ENCODE peak calls at places on chromosome 4, in six cellular contexts. One of them, this sample, is unnamed.
A peak's percentile ranks its signal among the peaks of the same experiment; 100 is the strongest.

GRCh38 chr4:55876387-55876786 is 22.9 kb downstream of the EXOC1 start:
- DNase-seq in GM12878: no peak
- DNase-seq in SK-N-SH: no peak
- DNase-seq in suprapubic skin: no peak
- DNase-seq in stomach: no peak
- DNase-seq in sigmoid colon: no peak
- DNase-seq in this sample: no peak

GRCh38 chr4:60223098-60223497 is 977.0 kb upstream of the ADGRL3 start:
- DNase-seq in sigmoid colon: no peak
- DNase-seq in SK-N-SH: no peak
- DNase-seq in stomach: no peak
- DNase-seq in GM12878: no peak
- DNase-seq in suprapubic skin: no peak
- DNase-seq in this sample: no peak

GRCh38 chr4:138085956-138086355 is 156.2 kb downstream of the SLC7A11 start:
- DNase-seq in SK-N-SH: no peak
- DNase-seq in suprapubic skin: no peak
- DNase-seq in GM12878: no peak
- DNase-seq in sigmoid colon: no peak
- DNase-seq in stomach: no peak
- DNase-seq in this sample: no peak

GRCh38 chr4:138736362-138736761 is 279.2 kb upstream of the NOCT start:
- DNase-seq in stomach: no peak
- DNase-seq in GM12878: no peak
- DNase-seq in suprapubic skin: no peak
- DNase-seq in sigmoid colon: no peak
- DNase-seq in SK-N-SH: no peak
- DNase-seq in this sample: no peak

GRCh38 chr4:172654482-172654881 is 514.1 kb upstream of the GALNT7 start:
- DNase-seq in suprapubic skin: no peak
- DNase-seq in sigmoid colon: no peak
- DNase-seq in GM12878: no peak
- DNase-seq in stomach: no peak
- DNase-seq in SK-N-SH: no peak
- DNase-seq in this sample: no peak

GRCh38 chr4:164193676-164194075 is 560.3 kb upstream of the SMIM31 start:
- DNase-seq in GM12878: no peak
- DNase-seq in SK-N-SH: no peak
- DNase-seq in suprapubic skin: no peak
- DNase-seq in stomach: no peak
- DNase-seq in sigmoid colon: no peak
- DNase-seq in this sample: no peak

GRCh38 chr4:34422472-34422871 is 1821.8 kb downstream of the ARAP2 start:
- DNase-seq in suprapubic skin: no peak
- DNase-seq in stomach: no peak
- DNase-seq in SK-N-SH: no peak
- DNase-seq in GM12878: no peak
- DNase-seq in sigmoid colon: no peak
- DNase-seq in this sample: no peak

GRCh38 chr4:186772936-186773335 is 49.3 kb upstream of the FAT1 start:
- DNase-seq in GM12878: no peak
- DNase-seq in sigmoid colon: no peak
- DNase-seq in stomach: no peak
- DNase-seq in suprapubic skin: no peak
- DNase-seq in SK-N-SH: no peak
- DNase-seq in this sample: no peak

GRCh38 chr4:55311792-55312490 is 34.1 kb upstream of the SRD5A3 start:
- DNase-seq in GM12878: no peak
- DNase-seq in sigmoid colon: no peak
- DNase-seq in SK-N-SH: no peak
- DNase-seq in suprapubic skin: no peak
- DNase-seq in stomach: no peak
- DNase-seq in this sample: no peak

GRCh38 chr4:146638801-146639351 is at the start of gene POU4F2:
- DNase-seq in SK-N-SH: peak; percentile 78
- DNase-seq in GM12878: no peak
- DNase-seq in stomach: no peak
- DNase-seq in suprapubic skin: no peak
- DNase-seq in sigmoid colon: no peak
- DNase-seq in this sample: no peak

GRCh38 chr4:11313157-11313943 is 115.3 kb downstream of the HS3ST1 start:
- DNase-seq in SK-N-SH: no peak
- DNase-seq in stomach: no peak
- DNase-seq in GM12878: no peak
- DNase-seq in suprapubic skin: no peak
- DNase-seq in sigmoid colon: no peak
- DNase-seq in this sample: no peak

GRCh38 chr4:26248647-26249046 is 72.2 kb upstream of the RBPJ start:
- DNase-seq in suprapubic skin: no peak
- DNase-seq in SK-N-SH: peak; percentile 46
- DNase-seq in sigmoid colon: peak; percentile 81
- DNase-seq in GM12878: no peak
- DNase-seq in stomach: no peak
- DNase-seq in this sample: no peak

DNA sequence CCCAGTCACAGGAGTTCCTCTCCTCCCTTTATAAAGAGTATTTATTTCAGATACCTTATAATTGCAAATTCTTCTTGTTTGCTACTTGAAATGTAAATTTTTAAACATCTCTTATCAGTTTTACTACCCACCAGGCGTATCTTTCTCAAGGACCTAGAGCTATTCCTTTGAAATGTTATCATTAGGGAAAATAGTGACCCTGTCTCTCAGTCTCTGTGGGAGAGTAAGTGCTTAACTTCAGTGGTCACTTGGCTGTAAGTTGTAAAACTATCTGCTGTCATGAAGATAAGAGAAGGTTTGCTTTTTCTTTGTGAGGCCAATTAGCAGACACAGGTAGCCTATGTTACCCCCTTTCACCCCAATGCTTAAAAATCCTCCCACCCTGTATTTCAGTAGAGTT is 241.6 kb downstream of the TACR3 start:
- DNase-seq in sigmoid colon: no peak
- DNase-seq in SK-N-SH: no peak
- DNase-seq in suprapubic skin: no peak
- DNase-seq in GM12878: no peak
- DNase-seq in stomach: no peak
- DNase-seq in this sample: no peak
- TF ChIP-seq EP300 in sigmoid colon: no peak
- TF ChIP-seq EP300 in SK-N-SH: no peak
- TF ChIP-seq EP300 in suprapubic skin: no peak
- TF ChIP-seq EP300 in GM12878: no peak
- TF ChIP-seq EP300 in stomach: no peak
- TF ChIP-seq EP300 in this sample: no peak

DNA sequence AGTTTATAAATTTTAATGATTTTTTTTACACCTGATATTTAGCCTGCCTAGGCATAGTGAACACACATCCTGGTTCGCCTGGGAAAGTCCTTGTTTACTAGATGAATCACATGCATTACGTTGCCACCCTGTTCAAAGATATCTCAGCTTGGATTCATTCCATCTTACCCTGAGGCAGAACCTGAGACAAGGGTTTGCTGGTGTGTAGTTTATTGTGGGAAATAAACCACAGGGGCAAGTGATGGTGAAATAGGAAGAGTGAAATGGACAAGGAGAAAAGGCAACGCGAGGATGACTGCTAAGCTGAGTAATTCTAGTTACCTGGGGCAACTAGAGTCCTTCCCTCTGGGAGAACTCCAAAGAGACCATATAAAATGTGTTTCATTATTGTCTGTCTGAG is 797.4 kb upstream of the FRG1 start:
- DNase-seq in suprapubic skin: no peak
- DNase-seq in GM12878: no peak
- DNase-seq in SK-N-SH: no peak
- DNase-seq in sigmoid colon: no peak
- DNase-seq in stomach: no peak
- DNase-seq in this sample: no peak
- TF ChIP-seq POLR2AphosphoS5 in suprapubic skin: no peak
- TF ChIP-seq POLR2AphosphoS5 in GM12878: no peak
- TF ChIP-seq POLR2AphosphoS5 in SK-N-SH: no peak
- TF ChIP-seq POLR2AphosphoS5 in sigmoid colon: no peak
- TF ChIP-seq POLR2AphosphoS5 in stomach: peak; percentile 13
- TF ChIP-seq POLR2AphosphoS5 in this sample: no peak

GRCh38 chr4:56976878-56977320 is 507 bp downstream of the NOA1 start:
- DNase-seq in GM12878: no peak
- DNase-seq in stomach: peak; percentile 80
- DNase-seq in SK-N-SH: peak; percentile 74
- DNase-seq in suprapubic skin: no peak
- DNase-seq in sigmoid colon: peak; percentile 71
- DNase-seq in this sample: no peak
- TF ChIP-seq EP300 in GM12878: no peak
- TF ChIP-seq EP300 in stomach: no peak
- TF ChIP-seq EP300 in SK-N-SH: no peak
- TF ChIP-seq EP300 in suprapubic skin: no peak
- TF ChIP-seq EP300 in sigmoid colon: no peak
- TF ChIP-seq EP300 in this sample: no peak

GRCh38 chr4:101348367-101348827 is 1.1 kb upstream of the PPP3CA start:
- DNase-seq in stomach: peak; percentile 38
- DNase-seq in sigmoid colon: no peak
- DNase-seq in SK-N-SH: no peak
- DNase-seq in GM12878: no peak
- DNase-seq in suprapubic skin: peak; percentile 79
- DNase-seq in this sample: no peak
- TF ChIP-seq POLR2AphosphoS5 in stomach: no peak
- TF ChIP-seq POLR2AphosphoS5 in sigmoid colon: no peak
- TF ChIP-seq POLR2AphosphoS5 in SK-N-SH: no peak
- TF ChIP-seq POLR2AphosphoS5 in GM12878: no peak
- TF ChIP-seq POLR2AphosphoS5 in suprapubic skin: no peak
- TF ChIP-seq POLR2AphosphoS5 in this sample: no peak

GRCh38 chr4:94419956-94420355 is 31.8 kb upstream of the PDLIM5 start:
- DNase-seq in stomach: no peak
- DNase-seq in SK-N-SH: no peak
- DNase-seq in sigmoid colon: no peak
- DNase-seq in suprapubic skin: no peak
- DNase-seq in GM12878: no peak
- DNase-seq in this sample: no peak
- TF ChIP-seq EP300 in stomach: no peak
- TF ChIP-seq EP300 in SK-N-SH: no peak
- TF ChIP-seq EP300 in sigmoid colon: no peak
- TF ChIP-seq EP300 in suprapubic skin: no peak
- TF ChIP-seq EP300 in GM12878: no peak
- TF ChIP-seq EP300 in this sample: no peak

GRCh38 chr4:95129708-95130343 is 372.1 kb downstream of the BMPR1B start:
- DNase-seq in SK-N-SH: no peak
- DNase-seq in suprapubic skin: no peak
- DNase-seq in stomach: no peak
- DNase-seq in GM12878: no peak
- DNase-seq in sigmoid colon: no peak
- DNase-seq in this sample: no peak
- TF ChIP-seq POLR2AphosphoS5 in SK-N-SH: peak; percentile 54
- TF ChIP-seq POLR2AphosphoS5 in suprapubic skin: no peak
- TF ChIP-seq POLR2AphosphoS5 in stomach: no peak
- TF ChIP-seq POLR2AphosphoS5 in GM12878: no peak
- TF ChIP-seq POLR2AphosphoS5 in sigmoid colon: peak; percentile 54
- TF ChIP-seq POLR2AphosphoS5 in this sample: no peak

DNA sequence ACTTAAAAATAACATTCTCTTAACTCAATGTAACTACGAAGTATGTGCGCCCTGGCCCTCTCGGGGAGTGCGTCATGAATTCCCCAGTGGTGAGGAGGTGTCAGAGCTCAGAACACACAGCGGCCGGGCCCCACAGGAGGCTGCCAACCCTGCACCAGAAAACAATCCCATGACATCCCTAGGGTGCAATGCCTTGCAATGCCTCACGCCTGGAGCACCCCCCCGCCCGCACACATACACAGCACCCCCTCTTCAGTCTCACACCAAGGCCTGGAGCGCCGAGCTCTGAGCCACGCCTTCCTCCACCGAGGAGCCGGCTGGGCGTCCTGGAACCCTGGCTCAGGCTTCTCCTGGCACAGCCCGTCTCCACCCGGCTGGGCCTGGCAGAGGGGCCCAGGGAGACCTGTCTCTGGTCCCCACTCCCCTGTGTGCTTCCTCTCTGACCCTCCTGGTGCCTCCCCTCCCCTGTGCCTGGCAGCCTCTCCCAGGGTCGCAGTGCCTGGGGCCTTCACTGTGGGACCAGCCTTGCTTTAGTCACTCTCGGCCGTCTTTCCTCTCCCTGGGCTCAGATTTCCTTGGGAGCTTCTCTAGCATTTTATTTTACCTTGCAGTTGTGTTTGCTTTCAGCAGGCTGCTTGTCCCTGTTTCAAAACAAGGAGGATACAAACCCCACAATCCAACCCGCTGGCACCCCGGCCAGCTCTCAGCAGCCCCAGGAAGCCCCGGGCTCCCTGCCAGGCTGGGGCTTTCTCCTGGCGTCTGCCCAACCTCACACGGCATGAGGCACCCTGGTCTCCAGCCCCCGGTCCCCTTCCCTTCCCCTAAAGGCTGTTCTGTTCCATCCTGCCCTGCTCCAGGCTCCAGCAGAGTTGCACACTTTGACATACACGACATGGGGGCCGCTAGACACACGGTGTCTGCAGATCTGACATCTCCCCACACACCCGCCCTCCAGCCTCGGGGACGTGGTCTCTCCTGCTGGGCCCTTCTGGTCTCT is 108.0 kb upstream of the ADRA2C start:
- DNase-seq in stomach: no peak
- DNase-seq in suprapubic skin: no peak
- DNase-seq in SK-N-SH: peak; percentile 81
- DNase-seq in GM12878: no peak
- DNase-seq in sigmoid colon: no peak
- DNase-seq in this sample: no peak
- TF ChIP-seq EP300 in stomach: no peak
- TF ChIP-seq EP300 in suprapubic skin: no peak
- TF ChIP-seq EP300 in SK-N-SH: no peak
- TF ChIP-seq EP300 in GM12878: no peak
- TF ChIP-seq EP300 in sigmoid colon: no peak
- TF ChIP-seq EP300 in this sample: no peak